ENCODE peak calls at places on chromosomes 6 and 20, in eight cellular contexts. L is CD4-positive, alpha-beta T cell; H is foreskin fibroblast; Y is MCF 10A; Q is NCI-H774; E is CMK; O is foreskin melanocyte; D is NCI-H2029. A is an unnamed sample.

GRCh38 chr6:157563611-157564284 is 182.8 kb downstream of the ZDHHC14 start:
- DNase-seq in L (no peak), H (no peak), Y (no peak), Q (no peak), E (no peak), O (no peak), D (no peak), A (no peak)

GRCh38 chr6:31588871-31589650 is 3.0 kb downstream of the LST1 start:
- DNase-seq in L (no peak), H (no peak), Y (no peak), Q (no peak), E (no peak), O (peak), D (no peak), A (no peak)

GRCh38 chr20:19540401-19540800 is 217.7 kb upstream of the RIN2 start:
- DNase-seq in L (no peak), H (no peak), Y (no peak), Q (no peak), E (no peak), O (no peak), D (no peak), A (no peak)

GRCh38 chr6:162190936-162191335 is 536.6 kb downstream of the PRKN start:
- DNase-seq in L (no peak), H (no peak), Y (no peak), Q (no peak), E (no peak), O (no peak), D (no peak), A (no peak)

GRCh38 chr6:9851541-9852380 is 563.1 kb downstream of the TFAP2A start:
- DNase-seq in L (no peak), H (no peak), Y (peak), Q (no peak), E (no peak), O (no peak), D (peak), A (no peak)

GRCh38 chr6:39451831-39452230 is 129.3 kb upstream of the KCNK16 start:
- DNase-seq in L (no peak), H (no peak), Y (peak), Q (no peak), E (no peak), O (peak), D (no peak), A (no peak)

GRCh38 chr6:41538556-41539182 is 7.5 kb upstream of the FOXP4 start:
- DNase-seq in L (no peak), H (peak), Y (peak), Q (no peak), E (no peak), O (no peak), D (peak), A (no peak)

GRCh38 chr6:28737750-28738395 is 185.9 kb downstream of the TRIM27 start:
- DNase-seq in L (no peak), H (no peak), Y (peak), Q (no peak), E (no peak), O (no peak), D (no peak), A (no peak)

GRCh38 chr20:6495907-6496306 is 271.6 kb upstream of the BMP2 start:
- DNase-seq in L (no peak), H (no peak), Y (no peak), Q (no peak), E (no peak), O (no peak), D (no peak), A (no peak)

GRCh38 chr20:50762435-50763201 is 31.2 kb downstream of the PARD6B start:
- DNase-seq in L (no peak), H (peak), Y (peak), Q (no peak), E (no peak), O (no peak), D (peak), A (no peak)

GRCh38 chr6:117118490-117118889 is 146.9 kb upstream of the VGLL2 start:
- DNase-seq in L (no peak), H (no peak), Y (no peak), Q (no peak), E (no peak), O (no peak), D (no peak), A (no peak)

GRCh38 chr6:139124887-139125672 is 9.8 kb upstream of the HECA start:
- DNase-seq in L (peak), H (peak), Y (peak), Q (no peak), E (peak), O (peak), D (no peak), A (no peak)

GRCh38 chr6:106555767-106556166 is 73.5 kb downstream of the RTN4IP1 start:
- DNase-seq in L (no peak), H (no peak), Y (no peak), Q (no peak), E (no peak), O (no peak), D (no peak), A (no peak)

GRCh38 chr20:58293453-58293852 is 16.1 kb upstream of the RAB22A start:
- DNase-seq in L (no peak), H (no peak), Y (peak), Q (no peak), E (no peak), O (no peak), D (peak), A (no peak)

GRCh38 chr6:157769776-157770430 is 53.1 kb upstream of the SNX9 start:
- DNase-seq in L (no peak), H (no peak), Y (no peak), Q (no peak), E (no peak), O (no peak), D (peak), A (no peak)

GRCh38 chr6:97175806-97176205 is 107.2 kb downstream of the MMS22L start:
- DNase-seq in L (no peak), H (peak), Y (no peak), Q (no peak), E (no peak), O (no peak), D (no peak), A (no peak)

GRCh38 chr6:16153451-16153850 is 24.6 kb downstream of the MYLIP start:
- DNase-seq in L (no peak), H (no peak), Y (no peak), Q (no peak), E (no peak), O (peak), D (no peak), A (no peak)

GRCh38 chr20:49687595-49688567 is 25.8 kb downstream of the B4GALT5 start:
- DNase-seq in L (no peak), H (no peak), Y (no peak), Q (no peak), E (no peak), O (no peak), D (no peak), A (no peak)

GRCh38 chr6:140052757-140053729 is 678.6 kb upstream of the CITED2 start:
- DNase-seq in L (no peak), H (no peak), Y (no peak), Q (no peak), E (no peak), O (peak), D (no peak), A (no peak)

GRCh38 chr6:143811492-143812157 is 31.5 kb upstream of the LTV1 start:
- DNase-seq in L (no peak), H (no peak), Y (no peak), Q (no peak), E (no peak), O (no peak), D (no peak), A (no peak)

GRCh38 chr6:166417285-166417691 is 34.5 kb upstream of the MPC1 start:
- DNase-seq in L (peak), H (no peak), Y (no peak), Q (no peak), E (no peak), O (no peak), D (no peak), A (no peak)

GRCh38 chr6:89585156-89585555 is 53.4 kb downstream of the LYRM2 start:
- DNase-seq in L (no peak), H (no peak), Y (no peak), Q (no peak), E (no peak), O (no peak), D (no peak), A (no peak)

GRCh38 chr6:37585523-37585905 is 85.8 kb upstream of the CCDC167 start:
- DNase-seq in L (no peak), H (no peak), Y (no peak), Q (no peak), E (no peak), O (no peak), D (no peak), A (no peak)

GRCh38 chr6:133062077-133062476 is 179.1 kb upstream of the EYA4 start:
- DNase-seq in L (no peak), H (peak), Y (no peak), Q (no peak), E (no peak), O (no peak), D (no peak), A (no peak)

GRCh38 chr20:48983423-48984400 is 62.2 kb downstream of the ARFGEF2 start:
- DNase-seq in L (no peak), H (peak), Y (peak), Q (no peak), E (no peak), O (no peak), D (no peak), A (no peak)

GRCh38 chr6:127997472-127998164 is 96.8 kb upstream of the THEMIS start:
- DNase-seq in L (no peak), H (no peak), Y (no peak), Q (no peak), E (no peak), O (no peak), D (no peak), A (no peak)

GRCh38 chr20:38338849-38339520 is 7.3 kb upstream of the LBP start:
- DNase-seq in L (no peak), H (no peak), Y (peak), Q (no peak), E (no peak), O (no peak), D (no peak), A (peak)

GRCh38 chr20:4482378-4482777 is 239.3 kb upstream of the PRND start:
- DNase-seq in L (no peak), H (no peak), Y (no peak), Q (no peak), E (no peak), O (no peak), D (no peak), A (no peak)

GRCh38 chr6:81814365-81815109 is 62.1 kb upstream of the TENT5A start:
- DNase-seq in L (no peak), H (peak), Y (peak), Q (no peak), E (no peak), O (no peak), D (no peak), A (no peak)

A was measured in NCI-H1930.